ENCODE peak calls at places on chromosomes 3 and 15, in six cellular contexts. M is naive thymus-derived CD4-positive, alpha-beta T cell; O is stimulated activated CD4-positive, alpha-beta T cell treated with anti-CD3 and anti-CD28 coated beads, Interleukin-4, amount 100 ng/mL, for 1 hour; U is T-helper 17 cell; F is fibroblast of mammary gland; N is T follicular helper cell. R is an unnamed sample.

GRCh38 chr15:68991723-68992122 is 22.8 kb upstream of the NOX5 start:
- DNase-seq in N (no peak), U (no peak), O (no peak), F (no peak), M (no peak), R (no peak)

GRCh38 chr3:110381992-110382391 is 689.6 kb upstream of the NECTIN3 start:
- DNase-seq in F (no peak), O (no peak), M (no peak), N (no peak), U (no peak), R (no peak)

GRCh38 chr3:85567074-85567676 is 608.4 kb downstream of the CADM2 start:
- DNase-seq in F (peak), M (no peak), U (no peak), N (peak), O (no peak), R (no peak)

GRCh38 chr3:188315563-188315962 is 161.6 kb downstream of the LPP start:
- DNase-seq in M (no peak), F (peak), N (no peak), U (no peak), O (no peak), R (no peak)

GRCh38 chr3:194489736-194490612 is 3.2 kb upstream of the ATP13A3 start:
- DNase-seq in N (no peak), F (peak), O (no peak), M (no peak), U (no peak), R (no peak)

GRCh38 chr3:14536837-14537589 is 3.1 kb downstream of the GRIP2 start:
- DNase-seq in F (no peak), N (no peak), M (no peak), U (no peak), O (no peak), R (no peak)

GRCh38 chr15:22240951-22241350 is 160.6 kb downstream of the OR4M2 start:
- DNase-seq in O (no peak), U (no peak), F (no peak), N (no peak), M (no peak), R (no peak)

GRCh38 chr3:196399485-196399945 is 32.7 kb downstream of the UBXN7 start:
- DNase-seq in O (no peak), M (no peak), N (no peak), U (no peak), F (peak), R (no peak)

GRCh38 chr3:161208931-161209330 is 12.2 kb upstream of the NMD3 start:
- DNase-seq in F (no peak), M (no peak), O (no peak), N (no peak), U (no peak), R (no peak)

GRCh38 chr15:71443538-71443937 is 328.3 kb downstream of the THSD4 start:
- DNase-seq in F (peak), O (peak), N (peak), M (no peak), U (no peak), R (no peak)

GRCh38 chr15:79897380-79897678 is 515 bp upstream of the MTHFS start:
- DNase-seq in U (no peak), F (peak), O (no peak), N (no peak), M (no peak), R (no peak)

GRCh38 chr3:138417559-138417982 is 16.8 kb upstream of the ESYT3 start:
- DNase-seq in U (peak), F (peak), O (peak), M (peak), N (peak), R (peak)

GRCh38 chr3:123071146-123071545 is 4.3 kb downstream of the PDIA5 start:
- DNase-seq in N (no peak), M (no peak), U (no peak), O (no peak), F (peak), R (no peak)

GRCh38 chr15:91609231-91609630 is 244.3 kb upstream of the SLCO3A1 start:
- DNase-seq in O (no peak), M (no peak), N (no peak), F (no peak), U (no peak), R (no peak)

GRCh38 chr3:197353867-197354180 is 55.4 kb upstream of the DLG1 start:
- DNase-seq in M (no peak), O (no peak), U (no peak), F (no peak), N (no peak), R (no peak)

GRCh38 chr15:50425219-50425618 is 1.0 kb downstream of the USP8 start:
- DNase-seq in F (peak), O (no peak), U (no peak), M (no peak), N (no peak), R (no peak)

GRCh38 chr3:121295966-121296365 is 249.8 kb downstream of the POLQ start:
- DNase-seq in U (no peak), M (no peak), O (no peak), F (no peak), N (no peak), R (no peak)

GRCh38 chr15:88302373-88302772 is 45.8 kb upstream of the NTRK3 start:
- DNase-seq in U (no peak), F (no peak), M (no peak), O (no peak), N (no peak), R (no peak)

GRCh38 chr3:174858353-174858752 is 781 bp upstream of the NAALADL2 start:
- DNase-seq in O (no peak), M (no peak), U (no peak), N (no peak), F (no peak), R (no peak)

GRCh38 chr3:112847692-112848091 is 1.0 kb upstream of the CD200R1L start:
- DNase-seq in F (no peak), N (no peak), U (no peak), M (peak), O (no peak), R (peak)

GRCh38 chr3:44865272-44866005 is 3.7 kb downstream of the TMEM42 start:
- DNase-seq in O (no peak), U (no peak), F (peak), M (no peak), N (no peak), R (no peak)

GRCh38 chr3:1421577-1421976 is 328.8 kb downstream of the CNTN6 start:
- DNase-seq in U (no peak), O (no peak), F (no peak), M (no peak), N (no peak), R (no peak)

GRCh38 chr15:87604857-87605446 is 651.6 kb downstream of the NTRK3 start:
- DNase-seq in F (no peak), O (no peak), U (no peak), N (no peak), M (no peak), R (no peak)

GRCh38 chr3:184552863-184553262 is 8.7 kb upstream of the EPHB3 start:
- DNase-seq in N (no peak), U (no peak), O (no peak), F (no peak), M (no peak), R (no peak)

GRCh38 chr3:195083659-195084058 is 187.3 kb downstream of the XXYLT1 start:
- DNase-seq in M (no peak), O (no peak), U (no peak), N (no peak), F (no peak), R (no peak)

GRCh38 chr15:45522931-45523331 is 376 bp upstream of the SLC30A4 start:
- DNase-seq in N (no peak), F (peak), U (no peak), O (no peak), M (no peak), R (no peak)

GRCh38 chr15:22992026-22992331 is 11.8 kb upstream of the CYFIP1 start:
- DNase-seq in U (no peak), O (no peak), N (no peak), M (no peak), F (no peak), R (no peak)

GRCh38 chr15:70356919-70357318 is 259.2 kb upstream of the TLE3 start:
- DNase-seq in N (no peak), O (no peak), M (no peak), F (peak), U (no peak), R (no peak)

GRCh38 chr3:35322070-35322469 is 317.3 kb upstream of the ARPP21 start:
- DNase-seq in O (no peak), M (no peak), U (no peak), N (no peak), F (peak), R (no peak)

GRCh38 chr15:37824717-37825382 is 109.6 kb upstream of the TMCO5A start:
- DNase-seq in F (peak), N (no peak), M (no peak), O (no peak), U (no peak), R (no peak)

GRCh38 chr3:187251599-187251998 is 39.9 kb downstream of the MASP1 start:
- DNase-seq in F (no peak), O (no peak), M (no peak), N (no peak), U (no peak), R (no peak)

GRCh38 chr15:71278989-71279756 is 163.9 kb downstream of the THSD4 start:
- DNase-seq in N (no peak), M (no peak), F (peak), O (no peak), U (no peak), R (no peak)

GRCh38 chr3:72665701-72666443 is 182.4 kb downstream of the SHQ1 start:
- DNase-seq in U (no peak), O (peak), F (peak), N (peak), M (peak), R (peak)

GRCh38 chr3:114848643-114849350 is 298.3 kb downstream of the ZBTB20 start:
- DNase-seq in F (no peak), N (no peak), M (no peak), O (no peak), U (no peak), R (no peak)

GRCh38 chr3:120432105-120432860 is 18.5 kb downstream of the FSTL1 start:
- DNase-seq in O (no peak), F (peak), U (no peak), M (no peak), N (no peak), R (no peak)